ENCODE peak calls at places on chromosomes 5 and 9, in six cellular contexts. O is aorta, Z is Karpas-422, B is left lung, T is A549, C is astrocyte. D is an unnamed sample.

GRCh38 chr5:132365213-132365612 is 4.3 kb upstream of the SLC22A5 start:
- DNase-seq in O (no peak), Z (no peak), B (no peak), T (peak), C (peak), D (no peak)

GRCh38 chr5:66958984-66959641 is 237.5 kb downstream of the CD180 start:
- DNase-seq in O (peak), Z (no peak), B (no peak), T (peak), C (peak), D (no peak)

GRCh38 chr9:125428060-125428481 is 166.4 kb downstream of the GAPVD1 start:
- DNase-seq in O (peak), Z (peak), B (peak), T (peak), C (no peak), D (no peak)

GRCh38 chr9:107614765-107615164 is 125.2 kb upstream of the KLF4 start:
- DNase-seq in O (no peak), Z (no peak), B (no peak), T (no peak), C (no peak), D (no peak)

GRCh38 chr9:100670719-100671118 is 92.8 kb downstream of the CAVIN4 start:
- DNase-seq in O (no peak), Z (peak), B (no peak), T (no peak), C (no peak), D (no peak)

GRCh38 chr5:89133975-89134374 is 251.0 kb upstream of the MEF2C start:
- DNase-seq in O (no peak), Z (no peak), B (no peak), T (no peak), C (no peak), D (no peak)

GRCh38 chr9:33489070-33489469 is 15.3 kb upstream of the NOL6 start:
- DNase-seq in O (no peak), Z (no peak), B (no peak), T (no peak), C (peak), D (no peak)

GRCh38 chr5:170722316-170722715 is 61.2 kb upstream of the GABRP start:
- DNase-seq in O (no peak), Z (no peak), B (no peak), T (no peak), C (no peak), D (no peak)

GRCh38 chr5:75048457-75048953 is 3.9 kb downstream of the GCNT4 start:
- DNase-seq in O (no peak), Z (no peak), B (no peak), T (no peak), C (peak), D (no peak)

GRCh38 chr5:92364986-92365550 is 982.0 kb upstream of the ARRDC3 start:
- DNase-seq in O (peak), Z (no peak), B (no peak), T (no peak), C (peak), D (no peak)

GRCh38 chr5:113776832-113777525 is 263.5 kb downstream of the YTHDC2 start:
- DNase-seq in O (no peak), Z (no peak), B (no peak), T (no peak), C (peak), D (no peak)

GRCh38 chr9:91904541-91905236 is 45.3 kb downstream of the ROR2 start:
- DNase-seq in O (no peak), Z (no peak), B (no peak), T (no peak), C (no peak), D (no peak)

GRCh38 chr5:172418847-172419810 is 35.2 kb downstream of the SH3PXD2B start:
- DNase-seq in O (peak), Z (no peak), B (no peak), T (no peak), C (no peak), D (no peak)

GRCh38 chr5:74476197-74477081 is 164.1 kb downstream of the ENC1 start:
- DNase-seq in O (no peak), Z (no peak), B (no peak), T (no peak), C (no peak), D (no peak)

GRCh38 chr9:92147854-92148184 is 32.6 kb upstream of the SPTLC1 start:
- DNase-seq in O (no peak), Z (no peak), B (no peak), T (no peak), C (no peak), D (no peak)

GRCh38 chr9:16515207-16515606 is 355.3 kb downstream of the BNC2 start:
- DNase-seq in O (peak), Z (no peak), B (no peak), T (no peak), C (no peak), D (no peak)

GRCh38 chr9:121576281-121577075 is 75.0 kb upstream of the DAB2IP start:
- DNase-seq in O (no peak), Z (no peak), B (no peak), T (no peak), C (no peak), D (no peak)

GRCh38 chr5:62343428-62343827 is 37.4 kb downstream of the KIF2A start:
- DNase-seq in O (no peak), Z (no peak), B (no peak), T (no peak), C (no peak), D (no peak)

GRCh38 chr5:74578356-74579044 is 62.0 kb downstream of the ENC1 start:
- DNase-seq in O (no peak), Z (no peak), B (no peak), T (no peak), C (no peak), D (no peak)

GRCh38 chr9:114027901-114028465 is 50.1 kb downstream of the AMBP start:
- DNase-seq in O (no peak), Z (no peak), B (no peak), T (no peak), C (no peak), D (no peak)

GRCh38 chr5:138032028-138032571 is 779 bp downstream of the FAM13B start:
- DNase-seq in O (peak), Z (peak), B (peak), T (no peak), C (peak), D (peak)

GRCh38 chr5:60226128-60226527 is 332.6 kb upstream of the PDE4D start:
- DNase-seq in O (no peak), Z (no peak), B (no peak), T (no peak), C (no peak), D (no peak)

GRCh38 chr9:93302586-93303257 is 118.8 kb downstream of the WNK2 start:
- DNase-seq in O (peak), Z (peak), B (no peak), T (peak), C (peak), D (peak)

GRCh38 chr5:39394946-39395345 is 29.8 kb downstream of the DAB2 start:
- DNase-seq in O (no peak), Z (no peak), B (no peak), T (no peak), C (peak), D (no peak)

GRCh38 chr5:153445875-153446567 is 44.4 kb upstream of the GRIA1 start:
- DNase-seq in O (peak), Z (no peak), B (no peak), T (peak), C (no peak), D (peak)

GRCh38 chr9:83588256-83588655 is 34.7 kb upstream of the IDNK start:
- DNase-seq in O (no peak), Z (no peak), B (no peak), T (no peak), C (peak), D (no peak)

GRCh38 chr9:137227057-137227852 is at the start of gene RNF224:
- DNase-seq in O (peak), Z (peak), B (peak), T (peak), C (peak), D (peak)

GRCh38 chr5:67748165-67748690 is 467.3 kb upstream of the PIK3R1 start:
- DNase-seq in O (no peak), Z (no peak), B (no peak), T (no peak), C (no peak), D (no peak)

GRCh38 chr5:1764606-1764960 is 35.1 kb downstream of the MRPL36 start:
- DNase-seq in O (peak), Z (no peak), B (peak), T (no peak), C (no peak), D (peak)

DNA sequence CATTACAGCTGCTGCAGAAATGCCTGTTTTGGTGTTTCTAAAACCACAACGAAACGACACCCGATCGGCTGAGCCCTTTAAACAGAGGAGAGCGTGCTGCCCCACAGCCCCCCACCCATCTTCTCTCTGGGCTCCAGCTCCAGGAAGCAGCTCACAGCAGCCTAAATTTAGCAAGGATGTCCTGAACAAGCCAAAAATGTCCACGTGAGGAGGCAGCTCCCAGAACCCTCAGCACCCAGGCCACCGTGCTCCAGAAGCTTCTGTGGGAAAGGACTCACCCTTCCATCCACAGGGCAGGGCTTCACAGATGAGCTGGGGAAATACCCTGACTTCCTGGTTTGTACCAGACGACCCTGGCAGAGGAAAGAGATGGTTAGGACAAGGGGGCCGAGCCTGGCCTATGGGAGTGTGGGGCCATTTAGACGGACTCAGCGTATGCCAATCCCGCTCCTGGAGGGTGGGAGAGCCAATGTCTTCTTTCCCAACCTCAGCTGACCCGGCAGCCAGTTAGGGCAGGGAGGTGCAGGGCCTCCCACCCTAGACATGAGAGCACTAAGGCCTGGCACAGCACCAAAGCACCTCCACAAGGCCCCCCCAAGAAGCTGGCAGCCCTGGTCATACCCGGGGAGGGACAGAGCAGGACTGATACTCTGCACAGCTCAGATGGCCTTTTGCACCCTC is 39.1 kb upstream of the SARDH start:
- DNase-seq in O (peak), Z (no peak), B (peak), T (no peak), C (no peak), D (no peak)
- H3K27ac ChIP-seq in O (no peak), Z (no peak), B (no peak), T (no peak), C (no peak), D (no peak)

DNA sequence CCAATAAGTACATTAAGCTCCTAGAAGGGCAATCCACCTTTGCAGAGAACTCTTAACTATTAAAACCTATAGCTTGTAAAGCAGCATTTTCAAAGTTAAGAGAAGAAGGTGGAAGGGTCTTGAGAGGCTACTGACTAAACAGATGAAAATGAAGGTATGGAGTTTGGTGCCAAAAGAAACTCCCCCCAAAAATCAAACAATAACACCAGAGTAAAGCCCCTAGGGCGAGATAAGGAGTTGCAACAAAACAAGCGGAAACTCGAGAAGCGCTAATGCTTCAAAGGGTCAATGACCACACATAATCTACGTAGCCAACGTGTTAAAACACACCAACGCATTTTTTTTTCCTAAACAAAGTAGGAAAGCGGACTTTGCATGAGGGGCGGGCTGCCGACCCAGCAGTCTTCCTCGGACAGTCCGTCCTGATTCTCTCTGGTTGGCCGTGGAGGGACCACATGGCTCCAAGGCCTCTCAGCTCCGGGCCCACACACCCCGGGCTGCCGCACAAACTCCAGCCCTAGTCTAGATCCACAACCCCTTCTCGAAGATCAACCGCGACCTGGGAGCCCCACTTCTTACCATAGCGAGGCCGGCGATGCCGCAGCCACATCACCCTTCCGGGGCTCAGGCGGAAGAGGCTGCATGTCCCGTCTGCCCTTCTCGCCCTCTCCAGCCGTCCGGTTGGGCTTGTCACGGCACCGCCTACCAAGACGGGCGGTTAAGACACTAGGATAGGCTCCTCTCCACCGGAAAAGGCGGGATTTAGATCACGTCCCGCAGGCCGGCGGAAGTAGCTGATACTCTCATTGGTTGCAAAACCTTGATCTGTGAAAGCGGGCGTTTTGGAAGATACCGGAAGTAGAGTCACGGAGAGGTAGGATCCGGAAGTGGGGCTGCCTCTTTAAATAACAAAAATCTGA is at the start of the genes TMEM167A and XRCC4:
- DNase-seq in O (peak), Z (peak), B (peak), T (peak), C (peak), D (peak)
- H3K27ac ChIP-seq in O (no peak), Z (peak), B (peak), T (peak), C (peak), D (peak)

GRCh38 chr9:129022037-129022436 is 6.1 kb downstream of the SH3GLB2 start:
- DNase-seq in O (no peak), Z (no peak), B (no peak), T (no peak), C (no peak), D (no peak)
- H3K27ac ChIP-seq in O (no peak), Z (no peak), B (no peak), T (no peak), C (no peak), D (peak)

DNA sequence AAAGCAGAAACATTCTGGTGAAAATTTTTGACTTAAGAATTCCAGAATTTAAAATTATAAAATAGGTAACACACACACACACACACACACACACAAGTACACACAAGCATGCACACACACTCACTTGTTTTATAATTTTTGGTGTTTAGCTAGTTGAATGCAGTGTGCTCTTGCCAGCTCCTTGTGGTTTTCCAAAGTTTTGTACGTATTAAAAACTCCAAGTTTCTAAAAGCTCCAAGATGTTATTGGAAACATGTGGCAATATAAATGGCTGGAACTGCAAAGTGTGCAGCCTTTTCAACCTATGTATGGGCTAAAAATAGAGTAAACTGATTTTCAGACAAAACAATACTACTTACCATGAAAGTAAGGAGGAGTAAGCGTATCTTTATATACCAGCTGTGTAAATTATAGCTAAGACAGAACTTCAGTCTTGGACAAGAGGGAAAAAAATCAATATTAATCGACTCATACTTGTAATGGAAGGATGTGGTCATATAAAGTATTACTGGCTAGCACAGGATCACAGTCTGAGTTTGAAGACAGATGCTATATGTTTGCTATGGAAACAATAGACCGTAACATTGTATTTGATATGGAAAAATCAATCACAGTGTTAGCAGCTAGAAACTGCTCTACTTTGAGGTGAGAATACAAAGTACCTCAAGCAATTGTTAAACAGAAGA is 727.1 kb upstream of the GRAMD2B start:
- DNase-seq in O (no peak), Z (no peak), B (no peak), T (no peak), C (peak), D (no peak)
- H3K27ac ChIP-seq in O (no peak), Z (no peak), B (no peak), T (no peak), C (peak), D (no peak)

GRCh38 chr9:6216002-6216401 is 395 bp downstream of the IL33 start:
- DNase-seq in O (no peak), Z (no peak), B (no peak), T (no peak), C (no peak), D (no peak)

GRCh38 chr9:6219040-6219439 is 3.4 kb downstream of the IL33 start:
- DNase-seq in O (no peak), Z (no peak), B (no peak), T (no peak), C (no peak), D (no peak)

GRCh38 chr9:6218099-6218502 is 2.5 kb downstream of the IL33 start:
- DNase-seq in O (no peak), Z (no peak), B (no peak), T (no peak), C (peak), D (no peak)

GRCh38 chr9:6216951-6217350 is 1.3 kb downstream of the IL33 start:
- DNase-seq in O (no peak), Z (no peak), B (no peak), T (no peak), C (no peak), D (no peak)

GRCh38 chr9:6219981-6220380 is 4.4 kb downstream of the IL33 start:
- DNase-seq in O (no peak), Z (no peak), B (no peak), T (no peak), C (no peak), D (no peak)
- H3K27ac ChIP-seq in O (peak), Z (no peak), B (peak), T (no peak), C (no peak), D (peak)

D was measured in breast epithelium.